ENCODE peak calls at places on chromosome 1, in nine cellular contexts. One of them, this sample, is unnamed.

GRCh38 chr1:245195398-245195797 is 40.6 kb downstream of the KIF26B start:
- DNase-seq in HCT116: no peak
- DNase-seq in fibroblast of pulmonary artery: no peak
- DNase-seq in MM.1S: no peak
- DNase-seq in skeletal muscle cell: no peak
- DNase-seq in cardiac fibroblast: no peak
- DNase-seq in neural progenitor cell: peak
- DNase-seq in IMR-90: no peak
- DNase-seq in transverse colon: no peak
- DNase-seq in this sample: no peak

GRCh38 chr1:6423321-6423999 is 1.1 kb upstream of the ESPN start:
- DNase-seq in HCT116: peak
- DNase-seq in fibroblast of pulmonary artery: peak
- DNase-seq in MM.1S: peak
- DNase-seq in skeletal muscle cell: no peak
- DNase-seq in cardiac fibroblast: peak
- DNase-seq in neural progenitor cell: peak
- DNase-seq in IMR-90: no peak
- DNase-seq in transverse colon: peak
- DNase-seq in this sample: peak

GRCh38 chr1:31413405-31414005 is 492 bp downstream of the SERINC2 start:
- DNase-seq in HCT116: no peak
- DNase-seq in fibroblast of pulmonary artery: peak
- DNase-seq in MM.1S: peak
- DNase-seq in skeletal muscle cell: no peak
- DNase-seq in cardiac fibroblast: peak
- DNase-seq in neural progenitor cell: peak
- DNase-seq in IMR-90: no peak
- DNase-seq in transverse colon: peak
- DNase-seq in this sample: peak

GRCh38 chr1:7856345-7856744 is 3.5 kb upstream of the UTS2 start:
- DNase-seq in HCT116: no peak
- DNase-seq in fibroblast of pulmonary artery: peak
- DNase-seq in MM.1S: no peak
- DNase-seq in skeletal muscle cell: no peak
- DNase-seq in cardiac fibroblast: peak
- DNase-seq in neural progenitor cell: peak
- DNase-seq in IMR-90: no peak
- DNase-seq in transverse colon: no peak
- DNase-seq in this sample: no peak

GRCh38 chr1:1087351-1088035 is 13.4 kb upstream of the RNF223 start:
- DNase-seq in HCT116: no peak
- DNase-seq in fibroblast of pulmonary artery: no peak
- DNase-seq in MM.1S: no peak
- DNase-seq in skeletal muscle cell: no peak
- DNase-seq in cardiac fibroblast: no peak
- DNase-seq in neural progenitor cell: no peak
- DNase-seq in IMR-90: no peak
- DNase-seq in transverse colon: peak
- DNase-seq in this sample: no peak

GRCh38 chr1:198447468-198447867 is 93.0 kb downstream of the ATP6V1G3 start:
- DNase-seq in HCT116: no peak
- DNase-seq in fibroblast of pulmonary artery: no peak
- DNase-seq in MM.1S: no peak
- DNase-seq in skeletal muscle cell: no peak
- DNase-seq in cardiac fibroblast: no peak
- DNase-seq in neural progenitor cell: no peak
- DNase-seq in IMR-90: no peak
- DNase-seq in transverse colon: no peak
- DNase-seq in this sample: no peak

GRCh38 chr1:208475449-208475848 is 231.3 kb upstream of the PLXNA2 start:
- DNase-seq in HCT116: no peak
- DNase-seq in fibroblast of pulmonary artery: peak
- DNase-seq in MM.1S: no peak
- DNase-seq in skeletal muscle cell: peak
- DNase-seq in cardiac fibroblast: peak
- DNase-seq in neural progenitor cell: no peak
- DNase-seq in IMR-90: peak
- DNase-seq in transverse colon: no peak
- DNase-seq in this sample: peak

GRCh38 chr1:239587066-239587465 is 200.7 kb downstream of the CHRM3 start:
- DNase-seq in HCT116: no peak
- DNase-seq in fibroblast of pulmonary artery: no peak
- DNase-seq in MM.1S: no peak
- DNase-seq in skeletal muscle cell: no peak
- DNase-seq in cardiac fibroblast: no peak
- DNase-seq in neural progenitor cell: no peak
- DNase-seq in IMR-90: no peak
- DNase-seq in transverse colon: no peak
- DNase-seq in this sample: no peak

DNA sequence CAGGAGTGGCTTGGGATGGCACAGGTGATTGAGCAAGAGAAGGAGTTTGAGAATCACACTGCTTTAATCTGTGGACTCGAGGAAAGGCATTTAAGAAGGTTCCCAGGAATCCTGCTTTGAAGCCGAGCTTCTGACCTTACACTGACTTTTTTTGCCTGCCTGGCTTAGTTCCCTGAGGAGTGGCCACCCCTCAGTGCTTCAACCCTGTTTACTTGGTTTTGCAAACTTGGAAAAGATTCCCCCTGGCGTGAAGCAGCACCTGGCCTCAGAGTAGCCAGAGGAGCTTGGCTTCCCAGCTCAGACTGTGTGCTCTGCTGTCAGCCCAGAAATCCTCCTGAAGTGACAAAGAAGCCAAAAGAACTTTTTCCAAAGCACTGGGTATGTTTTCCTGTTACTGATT is 48.5 kb upstream of the LDLRAP1 start:
- DNase-seq in HCT116: no peak
- DNase-seq in fibroblast of pulmonary artery: no peak
- DNase-seq in MM.1S: no peak
- DNase-seq in skeletal muscle cell: no peak
- DNase-seq in cardiac fibroblast: no peak
- DNase-seq in neural progenitor cell: no peak
- DNase-seq in IMR-90: no peak
- DNase-seq in transverse colon: no peak
- DNase-seq in this sample: no peak
- H3K4me3 ChIP-seq in HCT116: no peak
- H3K4me3 ChIP-seq in fibroblast of pulmonary artery: no peak
- H3K4me3 ChIP-seq in MM.1S: no peak
- H3K4me3 ChIP-seq in skeletal muscle cell: no peak
- H3K4me3 ChIP-seq in cardiac fibroblast: no peak
- H3K4me3 ChIP-seq in neural progenitor cell: no peak
- H3K4me3 ChIP-seq in IMR-90: no peak
- H3K4me3 ChIP-seq in transverse colon: no peak
- H3K4me3 ChIP-seq in this sample: no peak

GRCh38 chr1:39157304-39157703 is 47.2 kb upstream of the MACF1 start:
- DNase-seq in HCT116: no peak
- DNase-seq in fibroblast of pulmonary artery: no peak
- DNase-seq in MM.1S: no peak
- DNase-seq in skeletal muscle cell: no peak
- DNase-seq in cardiac fibroblast: no peak
- DNase-seq in neural progenitor cell: no peak
- DNase-seq in IMR-90: no peak
- DNase-seq in transverse colon: no peak
- DNase-seq in this sample: no peak

GRCh38 chr1:39158330-39159086 is 46.0 kb upstream of the MACF1 start:
- DNase-seq in HCT116: no peak
- DNase-seq in fibroblast of pulmonary artery: peak
- DNase-seq in MM.1S: no peak
- DNase-seq in skeletal muscle cell: no peak
- DNase-seq in cardiac fibroblast: peak
- DNase-seq in neural progenitor cell: peak
- DNase-seq in IMR-90: peak
- DNase-seq in transverse colon: peak
- DNase-seq in this sample: no peak

GRCh38 chr1:39160703-39161102 is 43.8 kb upstream of the MACF1 start:
- DNase-seq in HCT116: no peak
- DNase-seq in fibroblast of pulmonary artery: no peak
- DNase-seq in MM.1S: no peak
- DNase-seq in skeletal muscle cell: no peak
- DNase-seq in cardiac fibroblast: peak
- DNase-seq in neural progenitor cell: no peak
- DNase-seq in IMR-90: no peak
- DNase-seq in transverse colon: no peak
- DNase-seq in this sample: no peak

GRCh38 chr1:39163469-39163868 is 41.0 kb upstream of the MACF1 start:
- DNase-seq in HCT116: no peak
- DNase-seq in fibroblast of pulmonary artery: no peak
- DNase-seq in MM.1S: no peak
- DNase-seq in skeletal muscle cell: no peak
- DNase-seq in cardiac fibroblast: no peak
- DNase-seq in neural progenitor cell: no peak
- DNase-seq in IMR-90: no peak
- DNase-seq in transverse colon: no peak
- DNase-seq in this sample: no peak

DNA sequence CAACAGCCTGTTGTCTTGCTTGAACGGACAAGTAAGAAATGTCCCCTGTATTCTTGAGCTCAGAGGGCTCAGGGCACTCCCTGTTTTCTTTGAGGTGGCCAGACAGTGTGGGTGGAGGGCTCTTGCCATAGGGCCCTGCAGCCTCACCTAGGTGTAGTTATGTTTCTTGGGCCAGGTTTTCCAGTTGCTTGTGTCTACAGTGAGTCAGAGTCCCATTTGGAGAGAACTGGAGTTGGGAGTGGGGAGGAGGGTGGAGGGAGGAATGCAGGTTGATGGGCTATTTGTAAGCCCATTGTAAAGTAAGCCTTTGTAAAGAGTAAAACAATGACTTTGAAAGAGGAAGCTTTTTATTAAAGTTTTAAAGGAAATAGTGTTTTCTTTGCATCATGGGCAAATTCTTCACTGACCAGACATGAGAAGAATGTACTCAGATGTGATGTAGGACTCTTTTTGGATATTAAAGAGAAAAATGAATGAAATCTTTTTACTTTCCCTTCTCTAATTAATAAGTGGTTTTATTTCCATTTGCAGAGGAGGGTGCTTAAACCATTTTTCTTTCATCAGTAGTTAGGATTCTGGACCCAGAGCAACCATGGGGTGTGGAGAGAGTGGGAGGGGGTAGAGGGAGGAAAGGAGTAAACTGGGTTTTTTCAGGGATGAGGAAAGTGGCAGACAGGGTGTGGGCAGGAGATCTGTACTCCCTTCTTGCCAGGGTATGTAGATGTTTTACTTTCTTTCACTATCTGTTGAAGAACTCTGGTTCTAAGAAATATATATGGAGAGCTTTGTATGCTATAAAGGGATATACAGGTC is 45.1 kb upstream of the MACF1 start:
- DNase-seq in HCT116: peak
- DNase-seq in fibroblast of pulmonary artery: peak
- DNase-seq in MM.1S: no peak
- DNase-seq in skeletal muscle cell: no peak
- DNase-seq in cardiac fibroblast: peak
- DNase-seq in neural progenitor cell: peak
- DNase-seq in IMR-90: peak
- DNase-seq in transverse colon: peak
- DNase-seq in this sample: no peak
- H3K4me3 ChIP-seq in HCT116: no peak
- H3K4me3 ChIP-seq in fibroblast of pulmonary artery: no peak
- H3K4me3 ChIP-seq in MM.1S: no peak
- H3K4me3 ChIP-seq in skeletal muscle cell: peak
- H3K4me3 ChIP-seq in cardiac fibroblast: no peak
- H3K4me3 ChIP-seq in neural progenitor cell: peak
- H3K4me3 ChIP-seq in IMR-90: peak
- H3K4me3 ChIP-seq in transverse colon: peak
- H3K4me3 ChIP-seq in this sample: no peak

GRCh38 chr1:33029209-33029608 is 7.5 kb downstream of the AK2 start:
- DNase-seq in HCT116: no peak
- DNase-seq in fibroblast of pulmonary artery: no peak
- DNase-seq in MM.1S: no peak
- DNase-seq in skeletal muscle cell: no peak
- DNase-seq in cardiac fibroblast: no peak
- DNase-seq in neural progenitor cell: no peak
- DNase-seq in IMR-90: no peak
- DNase-seq in transverse colon: no peak
- DNase-seq in this sample: no peak

GRCh38 chr1:33029921-33030320 is 6.8 kb downstream of the AK2 start:
- DNase-seq in HCT116: no peak
- DNase-seq in fibroblast of pulmonary artery: no peak
- DNase-seq in MM.1S: no peak
- DNase-seq in skeletal muscle cell: no peak
- DNase-seq in cardiac fibroblast: no peak
- DNase-seq in neural progenitor cell: no peak
- DNase-seq in IMR-90: no peak
- DNase-seq in transverse colon: no peak
- DNase-seq in this sample: no peak

GRCh38 chr1:33031506-33031905 is 5.2 kb downstream of the AK2 start:
- DNase-seq in HCT116: no peak
- DNase-seq in fibroblast of pulmonary artery: no peak
- DNase-seq in MM.1S: no peak
- DNase-seq in skeletal muscle cell: no peak
- DNase-seq in cardiac fibroblast: no peak
- DNase-seq in neural progenitor cell: no peak
- DNase-seq in IMR-90: no peak
- DNase-seq in transverse colon: no peak
- DNase-seq in this sample: no peak

GRCh38 chr1:33030575-33030974 is 6.1 kb downstream of the AK2 start:
- DNase-seq in HCT116: no peak
- DNase-seq in fibroblast of pulmonary artery: peak
- DNase-seq in MM.1S: no peak
- DNase-seq in skeletal muscle cell: peak
- DNase-seq in cardiac fibroblast: peak
- DNase-seq in neural progenitor cell: no peak
- DNase-seq in IMR-90: peak
- DNase-seq in transverse colon: no peak
- DNase-seq in this sample: peak

DNA sequence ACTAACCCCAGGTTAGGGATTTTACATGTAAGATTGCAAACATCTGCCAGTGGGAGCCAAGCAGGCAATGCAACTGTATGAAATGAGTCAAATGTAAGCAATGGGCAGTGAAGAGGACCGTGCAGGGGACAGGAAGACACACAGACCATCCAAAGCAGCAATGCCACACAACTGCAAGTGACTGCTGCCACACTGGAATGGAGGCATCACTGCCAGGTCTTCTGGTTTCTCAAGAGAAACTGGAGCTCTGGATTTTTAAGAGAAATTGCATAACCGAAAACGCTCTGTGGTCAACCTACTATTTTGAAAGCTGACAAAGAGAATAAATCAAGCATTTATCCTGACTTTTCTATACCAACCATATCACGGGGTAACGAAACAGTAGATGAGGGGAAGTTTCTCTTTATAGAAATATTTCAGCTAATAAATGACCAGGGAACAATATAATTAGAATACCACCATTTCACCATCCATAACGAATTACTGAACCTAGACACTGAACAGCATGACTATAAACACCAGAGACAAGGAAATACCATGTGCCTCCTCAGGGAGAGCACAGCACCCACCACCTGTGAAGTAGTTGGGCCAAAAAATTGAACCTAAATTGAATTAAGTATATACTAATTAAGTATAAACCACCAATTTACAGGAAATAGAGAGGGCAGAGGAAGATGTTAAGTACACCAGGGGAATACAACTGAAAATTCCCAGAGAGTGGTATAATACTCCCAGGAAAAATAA is 4.4 kb downstream of the AK2 start:
- DNase-seq in HCT116: no peak
- DNase-seq in fibroblast of pulmonary artery: no peak
- DNase-seq in MM.1S: no peak
- DNase-seq in skeletal muscle cell: no peak
- DNase-seq in cardiac fibroblast: no peak
- DNase-seq in neural progenitor cell: no peak
- DNase-seq in IMR-90: peak
- DNase-seq in transverse colon: no peak
- DNase-seq in this sample: no peak
- H3K4me3 ChIP-seq in HCT116: no peak
- H3K4me3 ChIP-seq in fibroblast of pulmonary artery: no peak
- H3K4me3 ChIP-seq in MM.1S: no peak
- H3K4me3 ChIP-seq in skeletal muscle cell: no peak
- H3K4me3 ChIP-seq in cardiac fibroblast: no peak
- H3K4me3 ChIP-seq in neural progenitor cell: no peak
- H3K4me3 ChIP-seq in IMR-90: no peak
- H3K4me3 ChIP-seq in transverse colon: no peak
- H3K4me3 ChIP-seq in this sample: no peak

DNA sequence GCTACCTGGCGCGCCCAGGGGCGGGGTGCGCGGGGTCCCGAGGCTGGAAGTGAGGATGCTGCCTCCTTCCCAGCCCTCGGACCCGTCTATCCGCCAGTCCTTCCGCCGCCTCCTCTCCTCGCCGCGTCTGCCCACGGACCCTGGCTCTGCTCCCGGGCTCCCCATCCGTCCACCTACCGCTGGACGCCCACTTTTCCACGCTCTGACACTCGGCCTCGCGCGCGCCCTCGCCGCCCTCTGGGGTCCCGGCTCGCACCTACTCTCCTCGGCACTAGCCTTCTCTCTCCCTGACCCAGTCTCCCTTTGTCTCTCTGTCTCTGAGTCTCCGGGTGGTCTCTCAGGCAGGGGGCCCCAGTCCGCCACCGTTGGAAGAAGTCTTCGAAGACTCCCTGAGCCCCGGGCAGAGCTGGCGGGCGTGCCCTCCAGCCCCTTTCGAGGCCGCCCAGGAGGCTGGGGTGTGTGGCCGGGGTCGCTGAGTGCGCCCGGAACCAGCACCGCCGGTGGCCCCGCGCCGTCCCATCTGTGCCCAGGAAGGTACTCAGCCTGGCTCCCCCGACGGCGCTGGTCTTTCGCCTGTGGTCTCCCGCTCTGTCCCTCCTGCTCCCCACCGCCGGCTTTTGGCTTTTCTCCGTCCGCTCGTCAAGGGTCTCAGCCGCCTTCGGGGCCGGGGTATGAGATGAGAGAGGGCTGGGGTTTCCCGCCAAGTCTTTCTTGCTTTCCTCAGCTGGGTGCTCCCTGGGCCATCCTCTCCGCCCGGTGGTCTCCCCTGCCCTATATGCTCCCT is 610 bp downstream of the DRAXIN start:
- DNase-seq in HCT116: no peak
- DNase-seq in fibroblast of pulmonary artery: no peak
- DNase-seq in MM.1S: no peak
- DNase-seq in skeletal muscle cell: no peak
- DNase-seq in cardiac fibroblast: no peak
- DNase-seq in neural progenitor cell: peak
- DNase-seq in IMR-90: no peak
- DNase-seq in transverse colon: no peak
- DNase-seq in this sample: no peak
- H3K4me3 ChIP-seq in HCT116: peak
- H3K4me3 ChIP-seq in fibroblast of pulmonary artery: no peak
- H3K4me3 ChIP-seq in MM.1S: no peak
- H3K4me3 ChIP-seq in skeletal muscle cell: peak
- H3K4me3 ChIP-seq in cardiac fibroblast: no peak
- H3K4me3 ChIP-seq in neural progenitor cell: peak
- H3K4me3 ChIP-seq in IMR-90: no peak
- H3K4me3 ChIP-seq in transverse colon: peak
- H3K4me3 ChIP-seq in this sample: no peak

This sample was measured in adrenal gland.